ENCODE peak calls at places on chromosome 18, in seven cellular contexts. One of them, this sample, is unnamed.

GRCh38 chr18:31275722-31276463 is 42.1 kb upstream of the DSG1 start:
- DNase-seq in mesendoderm: no peak
- DNase-seq in keratinocyte: no peak
- DNase-seq in fibroblast of lung: no peak
- DNase-seq in neuronal stem cell: no peak
- DNase-seq in IMR-90: no peak
- DNase-seq in GM23248: no peak
- DNase-seq in this sample: peak; percentile 41

GRCh38 chr18:66005831-66006588 is 255.2 kb downstream of the CDH7 start:
- DNase-seq in IMR-90: no peak
- DNase-seq in keratinocyte: no peak
- DNase-seq in GM23248: no peak
- DNase-seq in neuronal stem cell: no peak
- DNase-seq in fibroblast of lung: no peak
- DNase-seq in mesendoderm: no peak
- DNase-seq in this sample: no peak

GRCh38 chr18:48334845-48335244 is 74.3 kb downstream of the ZBTB7C start:
- DNase-seq in neuronal stem cell: no peak
- DNase-seq in mesendoderm: no peak
- DNase-seq in keratinocyte: no peak
- DNase-seq in IMR-90: no peak
- DNase-seq in GM23248: no peak
- DNase-seq in fibroblast of lung: no peak
- DNase-seq in this sample: no peak

GRCh38 chr18:30925795-30926194 is 116.7 kb downstream of the DSC3 start:
- DNase-seq in GM23248: no peak
- DNase-seq in IMR-90: no peak
- DNase-seq in neuronal stem cell: no peak
- DNase-seq in mesendoderm: peak; percentile 24
- DNase-seq in fibroblast of lung: no peak
- DNase-seq in keratinocyte: no peak
- DNase-seq in this sample: no peak

GRCh38 chr18:47931707-47932103 is 1.2 kb upstream of the SMAD2 start:
- DNase-seq in keratinocyte: no peak
- DNase-seq in mesendoderm: peak; percentile 86
- DNase-seq in neuronal stem cell: no peak
- DNase-seq in fibroblast of lung: peak; percentile 34
- DNase-seq in GM23248: peak; percentile 20
- DNase-seq in IMR-90: no peak
- DNase-seq in this sample: peak; percentile 34

GRCh38 chr18:5295231-5295920 is at the start of gene ZBTB14:
- DNase-seq in keratinocyte: no peak
- DNase-seq in IMR-90: peak; percentile 54
- DNase-seq in neuronal stem cell: peak; percentile 65
- DNase-seq in mesendoderm: peak; percentile 67
- DNase-seq in fibroblast of lung: peak; percentile 58
- DNase-seq in GM23248: peak; percentile 86
- DNase-seq in this sample: peak; percentile 49

GRCh38 chr18:50649821-50650220 is 89.9 kb downstream of the MAPK4 start:
- DNase-seq in neuronal stem cell: no peak
- DNase-seq in keratinocyte: no peak
- DNase-seq in mesendoderm: no peak
- DNase-seq in IMR-90: peak; percentile 29
- DNase-seq in fibroblast of lung: no peak
- DNase-seq in GM23248: peak; percentile 22
- DNase-seq in this sample: no peak

GRCh38 chr18:34633368-34633767 is 76.7 kb upstream of the DTNA start:
- DNase-seq in GM23248: no peak
- DNase-seq in keratinocyte: no peak
- DNase-seq in IMR-90: no peak
- DNase-seq in mesendoderm: no peak
- DNase-seq in neuronal stem cell: no peak
- DNase-seq in fibroblast of lung: no peak
- DNase-seq in this sample: no peak

GRCh38 chr18:31049189-31049588 is 6.6 kb upstream of the DSC3 start:
- DNase-seq in keratinocyte: no peak
- DNase-seq in fibroblast of lung: no peak
- DNase-seq in neuronal stem cell: no peak
- DNase-seq in GM23248: no peak
- DNase-seq in IMR-90: no peak
- DNase-seq in mesendoderm: no peak
- DNase-seq in this sample: no peak

GRCh38 chr18:65753520-65753919 is 2.7 kb downstream of the CDH7 start:
- DNase-seq in fibroblast of lung: peak; percentile 3
- DNase-seq in neuronal stem cell: peak; percentile 43
- DNase-seq in mesendoderm: peak; percentile 85
- DNase-seq in keratinocyte: no peak
- DNase-seq in GM23248: no peak
- DNase-seq in IMR-90: no peak
- DNase-seq in this sample: peak; percentile 23

GRCh38 chr18:48772457-48772856 is 178.3 kb downstream of the SMAD7 start:
- DNase-seq in fibroblast of lung: no peak
- DNase-seq in keratinocyte: no peak
- DNase-seq in GM23248: no peak
- DNase-seq in IMR-90: no peak
- DNase-seq in neuronal stem cell: no peak
- DNase-seq in mesendoderm: no peak
- DNase-seq in this sample: no peak

GRCh38 chr18:74897971-74898657 is 300.4 kb downstream of the ZNF407 start:
- DNase-seq in mesendoderm: no peak
- DNase-seq in fibroblast of lung: peak; percentile 67
- DNase-seq in IMR-90: peak; percentile 85
- DNase-seq in GM23248: peak; percentile 84
- DNase-seq in neuronal stem cell: no peak
- DNase-seq in keratinocyte: no peak
- DNase-seq in this sample: no peak

GRCh38 chr18:77271720-77272481 is 22.3 kb downstream of the GALR1 start:
- DNase-seq in neuronal stem cell: no peak
- DNase-seq in keratinocyte: no peak
- DNase-seq in IMR-90: peak; percentile 42
- DNase-seq in fibroblast of lung: no peak
- DNase-seq in mesendoderm: peak; percentile 54
- DNase-seq in GM23248: peak; percentile 62
- DNase-seq in this sample: no peak

GRCh38 chr18:28504100-28504499 is 327.2 kb upstream of the CDH2 start:
- DNase-seq in mesendoderm: no peak
- DNase-seq in IMR-90: no peak
- DNase-seq in keratinocyte: no peak
- DNase-seq in fibroblast of lung: no peak
- DNase-seq in GM23248: peak; percentile 28
- DNase-seq in neuronal stem cell: no peak
- DNase-seq in this sample: no peak

GRCh38 chr18:24544141-24544498 is 83.7 kb downstream of the HRH4 start:
- DNase-seq in IMR-90: peak; percentile 40
- DNase-seq in fibroblast of lung: peak; percentile 33
- DNase-seq in GM23248: peak; percentile 62
- DNase-seq in keratinocyte: no peak
- DNase-seq in neuronal stem cell: peak; percentile 65
- DNase-seq in mesendoderm: peak; percentile 43
- DNase-seq in this sample: no peak

GRCh38 chr18:44870631-44871502 is 190.2 kb downstream of the SETBP1 start:
- DNase-seq in mesendoderm: no peak
- DNase-seq in neuronal stem cell: no peak
- DNase-seq in keratinocyte: no peak
- DNase-seq in fibroblast of lung: no peak
- DNase-seq in IMR-90: no peak
- DNase-seq in GM23248: no peak
- DNase-seq in this sample: no peak

GRCh38 chr18:79405781-79406575 is 10.2 kb downstream of the NFATC1 start:
- DNase-seq in IMR-90: no peak
- DNase-seq in mesendoderm: no peak
- DNase-seq in keratinocyte: no peak
- DNase-seq in neuronal stem cell: no peak
- DNase-seq in GM23248: no peak
- DNase-seq in fibroblast of lung: no peak
- DNase-seq in this sample: peak; percentile 64

GRCh38 chr18:74476154-74476553 is 19.0 kb upstream of the DIPK1C start:
- DNase-seq in keratinocyte: no peak
- DNase-seq in IMR-90: peak; percentile 8
- DNase-seq in mesendoderm: peak; percentile 51
- DNase-seq in GM23248: peak; percentile 35
- DNase-seq in fibroblast of lung: peak; percentile 13
- DNase-seq in neuronal stem cell: no peak
- DNase-seq in this sample: no peak

GRCh38 chr18:80167947-80168745 is 59.1 kb downstream of the ADNP2 start:
- DNase-seq in fibroblast of lung: no peak
- DNase-seq in GM23248: no peak
- DNase-seq in neuronal stem cell: no peak
- DNase-seq in mesendoderm: no peak
- DNase-seq in keratinocyte: no peak
- DNase-seq in IMR-90: no peak
- DNase-seq in this sample: no peak

GRCh38 chr18:42745171-42745570 is 370.3 kb downstream of the RIT2 start:
- DNase-seq in mesendoderm: peak; percentile 42
- DNase-seq in neuronal stem cell: no peak
- DNase-seq in keratinocyte: no peak
- DNase-seq in fibroblast of lung: no peak
- DNase-seq in GM23248: no peak
- DNase-seq in IMR-90: no peak
- DNase-seq in this sample: no peak

GRCh38 chr18:79121746-79122474 is 52.7 kb downstream of the ATP9B start:
- DNase-seq in neuronal stem cell: no peak
- DNase-seq in mesendoderm: no peak
- DNase-seq in fibroblast of lung: peak; percentile 11
- DNase-seq in GM23248: peak; percentile 26
- DNase-seq in keratinocyte: no peak
- DNase-seq in IMR-90: peak; percentile 64
- DNase-seq in this sample: no peak

GRCh38 chr18:63319383-63320040 is at the start of gene BCL2:
- DNase-seq in keratinocyte: no peak
- DNase-seq in GM23248: peak; percentile 67
- DNase-seq in neuronal stem cell: no peak
- DNase-seq in IMR-90: peak; percentile 24
- DNase-seq in mesendoderm: peak; percentile 44
- DNase-seq in fibroblast of lung: peak; percentile 45
- DNase-seq in this sample: peak; percentile 50

GRCh38 chr18:79392226-79392625 is 3.5 kb upstream of the NFATC1 start:
- DNase-seq in neuronal stem cell: no peak
- DNase-seq in GM23248: no peak
- DNase-seq in mesendoderm: no peak
- DNase-seq in fibroblast of lung: no peak
- DNase-seq in keratinocyte: no peak
- DNase-seq in IMR-90: no peak
- DNase-seq in this sample: no peak

GRCh38 chr18:59915606-59916005 is 15.8 kb downstream of the PMAIP1 start:
- DNase-seq in mesendoderm: no peak
- DNase-seq in GM23248: peak; percentile 38
- DNase-seq in keratinocyte: no peak
- DNase-seq in fibroblast of lung: no peak
- DNase-seq in IMR-90: peak; percentile 61
- DNase-seq in neuronal stem cell: no peak
- DNase-seq in this sample: no peak

DNA sequence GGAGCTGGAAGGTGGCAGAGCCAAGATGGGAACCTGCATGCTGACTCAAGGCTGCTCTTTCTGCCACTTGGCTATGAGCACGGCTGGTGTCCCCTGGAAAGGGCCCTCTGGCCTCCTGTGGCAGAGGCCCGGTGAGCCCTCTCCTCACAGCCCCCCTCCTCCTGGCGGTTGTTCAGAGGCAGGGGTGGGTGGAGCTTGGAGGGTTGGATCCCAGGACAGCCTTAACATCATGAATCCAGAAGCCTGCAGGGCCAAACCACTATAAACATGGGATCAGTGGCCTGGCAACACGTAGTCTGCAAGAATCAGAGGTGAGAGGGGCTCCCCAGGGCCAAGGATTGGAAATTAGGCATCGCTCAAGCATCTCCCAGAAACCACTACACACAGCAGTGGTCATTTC is 48.5 kb upstream of the LOXHD1 start:
- DNase-seq in keratinocyte: no peak
- DNase-seq in IMR-90: no peak
- DNase-seq in neuronal stem cell: peak; percentile 12
- DNase-seq in fibroblast of lung: no peak
- DNase-seq in GM23248: no peak
- DNase-seq in mesendoderm: peak; percentile 57
- DNase-seq in this sample: no peak
- H3K27ac ChIP-seq in keratinocyte: no peak overlapping the region
- H3K27ac ChIP-seq in IMR-90: no peak overlapping the region
- H3K27ac ChIP-seq in neuronal stem cell: no peak overlapping the region
- H3K27ac ChIP-seq in fibroblast of lung: no peak overlapping the region
- H3K27ac ChIP-seq in GM23248: no peak overlapping the region
- H3K27ac ChIP-seq in mesendoderm: no peak overlapping the region
- H3K27ac ChIP-seq in this sample: no peak overlapping the region

DNA sequence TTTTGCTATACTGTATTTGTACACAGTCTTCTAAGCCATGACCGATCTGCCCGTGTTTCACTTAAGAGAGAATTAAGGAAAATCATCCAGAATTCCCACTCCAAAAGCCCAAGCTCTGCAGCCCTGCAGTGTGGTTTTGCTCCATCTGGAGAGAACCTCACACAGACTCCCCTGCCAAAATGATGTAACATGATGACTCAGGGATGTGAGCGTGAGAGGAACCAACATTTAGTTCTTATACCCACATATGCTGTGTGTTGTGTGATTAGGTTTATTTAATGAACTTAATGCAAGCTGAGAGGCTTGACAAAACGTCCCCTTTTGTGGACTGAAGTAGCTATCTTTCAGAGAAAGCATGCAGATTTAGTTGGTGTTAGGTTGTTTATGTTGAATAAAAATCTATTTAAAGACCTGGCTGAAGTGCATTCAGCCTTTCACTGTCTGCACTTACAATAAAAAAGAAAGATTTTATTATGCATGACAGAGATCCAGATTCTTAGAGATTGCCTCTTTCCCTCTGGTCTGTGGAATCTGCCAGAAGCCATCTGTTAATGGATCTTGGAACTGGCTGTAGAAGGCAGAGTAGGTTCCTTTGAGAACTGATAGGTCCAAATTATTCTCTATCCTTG is 6.3 kb downstream of the RAB12 start:
- DNase-seq in keratinocyte: peak; percentile 44
- DNase-seq in IMR-90: peak; percentile 97
- DNase-seq in mesendoderm: peak; percentile 80
- DNase-seq in GM23248: peak; percentile 94
- DNase-seq in fibroblast of lung: peak; percentile 95
- DNase-seq in neuronal stem cell: no peak
- DNase-seq in this sample: no peak
- H3K9ac ChIP-seq in keratinocyte: peak overlapping the region; percentile 72
- H3K9ac ChIP-seq in IMR-90: no peak overlapping the region
- H3K9ac ChIP-seq in mesendoderm: peak overlapping the region; percentile 31
- H3K9ac ChIP-seq in GM23248: peak overlapping the region; percentile 63
- H3K9ac ChIP-seq in fibroblast of lung: no peak overlapping the region
- H3K9ac ChIP-seq in neuronal stem cell: no peak overlapping the region
- H3K9ac ChIP-seq in this sample: no peak overlapping the region

GRCh38 chr18:3252843-3253242 is 5.2 kb downstream of the MYL12A start:
- DNase-seq in keratinocyte: no peak
- DNase-seq in IMR-90: no peak
- DNase-seq in GM23248: no peak
- DNase-seq in mesendoderm: no peak
- DNase-seq in fibroblast of lung: no peak
- DNase-seq in neuronal stem cell: no peak
- DNase-seq in this sample: no peak
- H3K4me1 ChIP-seq in keratinocyte: peaks cover 22% of the 10 kb centered on the region
- H3K4me1 ChIP-seq in IMR-90: peaks cover 18% of the 10 kb centered on the region
- H3K4me1 ChIP-seq in GM23248: peaks cover 77% of the 10 kb centered on the region
- H3K4me1 ChIP-seq in mesendoderm: peaks cover 2% of the 10 kb centered on the region
- H3K4me1 ChIP-seq in fibroblast of lung: peaks cover 18% of the 10 kb centered on the region
- H3K4me1 ChIP-seq in neuronal stem cell: no peaks in the 10 kb centered on the region
- H3K4me1 ChIP-seq in this sample: no peaks in the 10 kb centered on the region

DNA sequence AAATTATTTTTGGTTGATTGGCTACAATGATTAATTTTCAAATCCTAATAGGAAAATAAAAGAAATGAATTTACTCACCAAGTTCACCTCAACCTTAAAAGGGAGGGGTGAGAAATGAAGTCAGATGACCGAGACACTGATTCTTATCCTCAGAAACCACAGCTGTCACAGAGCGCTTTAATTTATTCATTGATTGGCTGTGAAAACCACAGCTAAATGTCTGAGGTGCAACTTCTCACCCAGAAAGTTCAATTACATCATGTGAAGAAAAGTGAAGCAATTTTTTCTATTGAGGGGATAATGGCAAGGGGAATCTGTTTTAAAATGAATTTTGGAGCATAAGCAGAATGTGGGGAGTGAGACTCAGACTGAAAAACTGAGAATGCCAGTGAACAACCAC is 128.4 kb downstream of the RNF152 start:
- DNase-seq in keratinocyte: no peak
- DNase-seq in fibroblast of lung: no peak
- DNase-seq in GM23248: no peak
- DNase-seq in neuronal stem cell: no peak
- DNase-seq in IMR-90: no peak
- DNase-seq in mesendoderm: no peak
- DNase-seq in this sample: no peak
- H3K27ac ChIP-seq in keratinocyte: no peak overlapping the region
- H3K27ac ChIP-seq in fibroblast of lung: no peak overlapping the region
- H3K27ac ChIP-seq in GM23248: peak overlapping the region; percentile 38
- H3K27ac ChIP-seq in neuronal stem cell: no peak overlapping the region
- H3K27ac ChIP-seq in IMR-90: no peak overlapping the region
- H3K27ac ChIP-seq in mesendoderm: no peak overlapping the region
- H3K27ac ChIP-seq in this sample: no peak overlapping the region